ENCODE peak calls at places on chromosomes 11 and 22, in eight cellular contexts. One of them, this sample, is unnamed.

GRCh38 chr11:109784536-109784935 is 308.7 kb upstream of the ZC3H12C start:
- DNase-seq in neuronal stem cell: no peak
- DNase-seq in HCT116: no peak
- DNase-seq in K562: no peak
- DNase-seq in neural progenitor cell: no peak
- DNase-seq in fibroblast of lung: no peak
- DNase-seq in H9: no peak
- DNase-seq in HepG2: no peak
- DNase-seq in this sample: no peak

GRCh38 chr11:113182288-113182687 is 132.1 kb upstream of the TTC12 start:
- DNase-seq in neuronal stem cell: no peak
- DNase-seq in HCT116: no peak
- DNase-seq in K562: no peak
- DNase-seq in neural progenitor cell: no peak
- DNase-seq in fibroblast of lung: no peak
- DNase-seq in H9: no peak
- DNase-seq in HepG2: no peak
- DNase-seq in this sample: no peak

GRCh38 chr22:29704528-29705285 is 15.1 kb upstream of the CABP7 start:
- DNase-seq in neuronal stem cell: no peak
- DNase-seq in HCT116: no peak
- DNase-seq in K562: no peak
- DNase-seq in neural progenitor cell: no peak
- DNase-seq in fibroblast of lung: peak; percentile 68
- DNase-seq in H9: no peak
- DNase-seq in HepG2: peak; percentile 83
- DNase-seq in this sample: no peak

GRCh38 chr22:22195265-22196017 is 49.1 kb upstream of the VPREB1 start:
- DNase-seq in neuronal stem cell: peak; percentile 74
- DNase-seq in HCT116: peak; percentile 81
- DNase-seq in K562: peak; percentile 100
- DNase-seq in neural progenitor cell: peak; percentile 90
- DNase-seq in fibroblast of lung: peak; percentile 49
- DNase-seq in H9: peak; percentile 91
- DNase-seq in HepG2: peak; percentile 83
- DNase-seq in this sample: peak; percentile 45

GRCh38 chr11:100472727-100473389 is 214.2 kb upstream of the ARHGAP42 start:
- DNase-seq in neuronal stem cell: no peak
- DNase-seq in HCT116: no peak
- DNase-seq in K562: no peak
- DNase-seq in neural progenitor cell: no peak
- DNase-seq in fibroblast of lung: no peak
- DNase-seq in H9: no peak
- DNase-seq in HepG2: no peak
- DNase-seq in this sample: no peak

GRCh38 chr11:92296138-92296515 is 71.5 kb downstream of the FAT3 start:
- DNase-seq in neuronal stem cell: no peak
- DNase-seq in HCT116: no peak
- DNase-seq in K562: no peak
- DNase-seq in neural progenitor cell: no peak
- DNase-seq in fibroblast of lung: peak; percentile 46
- DNase-seq in H9: no peak
- DNase-seq in HepG2: no peak
- DNase-seq in this sample: no peak

GRCh38 chr22:20182378-20182777 is 31.5 kb upstream of the CCDC188 start:
- DNase-seq in neuronal stem cell: no peak
- DNase-seq in HCT116: no peak
- DNase-seq in K562: no peak
- DNase-seq in neural progenitor cell: no peak
- DNase-seq in fibroblast of lung: no peak
- DNase-seq in H9: no peak
- DNase-seq in HepG2: no peak
- DNase-seq in this sample: no peak

GRCh38 chr22:47091241-47091691 is 328.8 kb downstream of the TBC1D22A start:
- DNase-seq in neuronal stem cell: no peak
- DNase-seq in HCT116: no peak
- DNase-seq in K562: peak; percentile 68
- DNase-seq in neural progenitor cell: peak; percentile 28
- DNase-seq in fibroblast of lung: no peak
- DNase-seq in H9: no peak
- DNase-seq in HepG2: no peak
- DNase-seq in this sample: no peak

GRCh38 chr11:72642815-72643511 is 31.3 kb downstream of the PDE2A start:
- DNase-seq in neuronal stem cell: peak; percentile 71
- DNase-seq in HCT116: peak; percentile 32
- DNase-seq in K562: peak; percentile 83
- DNase-seq in neural progenitor cell: peak; percentile 83
- DNase-seq in fibroblast of lung: peak; percentile 33
- DNase-seq in H9: peak; percentile 79
- DNase-seq in HepG2: no peak
- DNase-seq in this sample: peak; percentile 4

GRCh38 chr11:30585067-30585891 is 874 bp downstream of the MPPED2 start:
- DNase-seq in neuronal stem cell: peak; percentile 44
- DNase-seq in HCT116: no peak
- DNase-seq in K562: no peak
- DNase-seq in neural progenitor cell: peak; percentile 63
- DNase-seq in fibroblast of lung: no peak
- DNase-seq in H9: peak; percentile 51
- DNase-seq in HepG2: no peak
- DNase-seq in this sample: no peak

GRCh38 chr11:76980196-76980595 is 54.0 kb upstream of the B3GNT6 start:
- DNase-seq in neuronal stem cell: no peak
- DNase-seq in HCT116: no peak
- DNase-seq in K562: no peak
- DNase-seq in neural progenitor cell: no peak
- DNase-seq in fibroblast of lung: no peak
- DNase-seq in H9: no peak
- DNase-seq in HepG2: no peak
- DNase-seq in this sample: no peak

DNA sequence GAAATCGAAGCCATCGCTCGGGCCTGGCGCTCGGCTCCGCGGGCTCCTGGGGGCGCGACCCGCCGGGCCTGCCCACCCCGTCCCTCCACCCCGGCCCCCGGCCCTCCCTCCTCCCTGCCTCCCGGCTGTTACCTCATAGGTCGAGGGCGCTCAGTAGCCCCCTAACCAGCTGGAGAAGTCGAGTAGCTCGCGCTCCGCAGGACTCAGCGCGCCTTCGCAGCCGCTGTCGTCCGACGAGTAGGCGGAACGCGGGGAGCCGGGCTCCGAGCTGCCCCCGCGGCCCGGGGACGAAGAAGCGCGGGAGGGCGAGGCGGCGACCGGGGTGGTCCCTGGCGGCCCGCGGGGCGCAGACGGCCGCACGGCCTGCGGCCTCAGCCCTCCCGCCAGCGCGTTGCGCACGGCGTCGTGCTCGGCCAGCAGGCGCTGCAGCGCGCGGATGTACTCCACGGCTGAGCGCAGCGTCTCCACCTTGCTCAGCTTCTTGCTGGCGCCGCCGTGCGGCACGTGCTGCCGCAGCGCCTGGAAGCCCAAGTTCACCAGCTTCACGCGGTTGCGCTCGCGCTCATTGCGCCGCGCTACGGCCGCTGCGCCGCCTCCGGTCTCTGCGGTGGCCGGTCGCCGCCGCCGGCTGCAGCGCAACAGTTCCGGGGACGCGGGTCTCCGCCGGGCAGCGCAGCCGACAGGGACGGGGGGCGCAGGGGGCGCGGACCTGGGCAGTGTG is 627 bp downstream of the ASCL2 start:
- DNase-seq in neuronal stem cell: no peak
- DNase-seq in HCT116: no peak
- DNase-seq in K562: peak; percentile 58
- DNase-seq in neural progenitor cell: peak; percentile 87
- DNase-seq in fibroblast of lung: peak; percentile 57
- DNase-seq in H9: peak; percentile 82
- DNase-seq in HepG2: no peak
- DNase-seq in this sample: no peak
- H2AFZ ChIP-seq in neuronal stem cell: peak overlapping the region; percentile 49
- H2AFZ ChIP-seq in HCT116: no peak overlapping the region
- H2AFZ ChIP-seq in K562: peak overlapping the region; percentile 68
- H2AFZ ChIP-seq in neural progenitor cell: peak overlapping the region; percentile 78
- H2AFZ ChIP-seq in fibroblast of lung: no peak overlapping the region
- H2AFZ ChIP-seq in H9: no peak overlapping the region
- H2AFZ ChIP-seq in HepG2: no peak overlapping the region
- H2AFZ ChIP-seq in this sample: peak overlapping the region; percentile 19

DNA sequence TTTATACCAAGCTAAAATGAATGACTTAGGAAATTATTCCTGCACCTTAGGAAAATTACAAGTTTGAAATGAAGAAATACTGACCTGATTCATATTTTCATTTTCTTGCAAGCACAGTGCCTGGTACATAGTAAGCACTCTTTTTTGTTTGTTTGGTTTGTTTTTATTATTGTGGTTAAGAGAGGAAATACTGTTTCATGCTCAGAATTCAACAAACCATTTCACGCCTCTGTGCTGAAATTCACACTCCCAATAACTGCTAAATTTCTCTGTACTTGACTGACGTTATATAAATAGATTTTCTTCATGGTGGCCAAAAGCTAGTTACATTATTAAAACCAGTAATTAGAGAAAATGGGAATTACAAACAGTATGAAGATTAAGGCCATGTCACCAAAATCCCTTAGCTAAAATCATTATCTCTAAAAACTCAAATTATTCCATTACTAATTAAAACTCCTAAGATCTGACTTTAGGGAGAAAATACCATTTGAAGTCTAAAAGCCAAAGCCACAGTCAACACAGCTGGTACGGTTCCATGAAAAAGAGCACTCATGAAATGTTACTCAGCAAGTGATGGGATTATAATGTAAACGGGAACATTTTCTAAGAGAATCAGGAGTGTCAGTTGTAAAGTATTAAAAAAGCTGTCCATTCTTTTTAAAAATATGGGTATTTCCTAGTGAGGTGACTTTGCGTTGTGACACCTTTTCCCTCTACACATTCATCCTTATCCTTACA is 77.8 kb upstream of the DDI1 start:
- DNase-seq in neuronal stem cell: no peak
- DNase-seq in HCT116: no peak
- DNase-seq in K562: no peak
- DNase-seq in neural progenitor cell: no peak
- DNase-seq in fibroblast of lung: peak; percentile 17
- DNase-seq in H9: no peak
- DNase-seq in HepG2: no peak
- DNase-seq in this sample: no peak
- H3K9ac ChIP-seq in neuronal stem cell: no peak overlapping the region
- H3K9ac ChIP-seq in HCT116: no peak overlapping the region
- H3K9ac ChIP-seq in K562: no peak overlapping the region
- H3K9ac ChIP-seq in neural progenitor cell: no peak overlapping the region
- H3K9ac ChIP-seq in fibroblast of lung: no peak overlapping the region
- H3K9ac ChIP-seq in H9: no peak overlapping the region
- H3K9ac ChIP-seq in HepG2: no peak overlapping the region
- H3K9ac ChIP-seq in this sample: no peak overlapping the region

DNA sequence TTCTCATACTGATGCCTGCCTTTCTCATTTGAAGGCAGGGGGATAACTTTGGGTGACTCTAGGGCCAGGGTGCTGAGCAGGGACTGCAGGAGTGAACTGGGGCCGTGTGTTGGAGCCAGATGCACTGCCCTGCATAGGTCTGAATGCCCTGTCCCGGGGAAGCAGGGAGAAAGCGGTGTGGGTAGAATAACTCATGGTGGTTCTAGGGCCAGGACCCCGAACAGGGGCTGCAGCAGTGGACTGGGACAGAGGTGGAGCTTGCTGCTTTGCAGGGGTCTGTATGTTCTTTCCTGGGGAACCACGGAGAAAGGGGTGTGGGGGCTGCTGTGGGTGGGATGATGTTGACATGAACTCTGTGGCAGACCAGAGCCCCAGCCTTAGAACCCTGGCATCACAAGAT is 52.9 kb downstream of the GAB4 start:
- DNase-seq in neuronal stem cell: no peak
- DNase-seq in HCT116: no peak
- DNase-seq in K562: no peak
- DNase-seq in neural progenitor cell: no peak
- DNase-seq in fibroblast of lung: no peak
- DNase-seq in H9: peak; percentile 5
- DNase-seq in HepG2: no peak
- DNase-seq in this sample: no peak
- H2AFZ ChIP-seq in neuronal stem cell: no peak overlapping the region
- H2AFZ ChIP-seq in HCT116: no peak overlapping the region
- H2AFZ ChIP-seq in K562: no peak overlapping the region
- H2AFZ ChIP-seq in neural progenitor cell: no peak overlapping the region
- H2AFZ ChIP-seq in fibroblast of lung: no peak overlapping the region
- H2AFZ ChIP-seq in H9: no peak overlapping the region
- H2AFZ ChIP-seq in HepG2: no peak overlapping the region
- H2AFZ ChIP-seq in this sample: no peak overlapping the region

GRCh38 chr11:16941935-16942334 is 72.3 kb downstream of the PLEKHA7 start:
- DNase-seq in neuronal stem cell: no peak
- DNase-seq in HCT116: no peak
- DNase-seq in K562: no peak
- DNase-seq in neural progenitor cell: no peak
- DNase-seq in fibroblast of lung: no peak
- DNase-seq in H9: no peak
- DNase-seq in HepG2: no peak
- DNase-seq in this sample: no peak

GRCh38 chr11:16942917-16943316 is 71.3 kb downstream of the PLEKHA7 start:
- DNase-seq in neuronal stem cell: no peak
- DNase-seq in HCT116: no peak
- DNase-seq in K562: no peak
- DNase-seq in neural progenitor cell: no peak
- DNase-seq in fibroblast of lung: peak; percentile 49
- DNase-seq in H9: no peak
- DNase-seq in HepG2: no peak
- DNase-seq in this sample: no peak

GRCh38 chr11:16942342-16942741 is 71.9 kb downstream of the PLEKHA7 start:
- DNase-seq in neuronal stem cell: no peak
- DNase-seq in HCT116: no peak
- DNase-seq in K562: no peak
- DNase-seq in neural progenitor cell: no peak
- DNase-seq in fibroblast of lung: peak; percentile 8
- DNase-seq in H9: no peak
- DNase-seq in HepG2: no peak
- DNase-seq in this sample: no peak

GRCh38 chr11:16946477-16947282 is 67.5 kb downstream of the PLEKHA7 start:
- DNase-seq in neuronal stem cell: no peak
- DNase-seq in HCT116: no peak
- DNase-seq in K562: no peak
- DNase-seq in neural progenitor cell: peak; percentile 53
- DNase-seq in fibroblast of lung: no peak
- DNase-seq in H9: no peak
- DNase-seq in HepG2: no peak
- DNase-seq in this sample: no peak

DNA sequence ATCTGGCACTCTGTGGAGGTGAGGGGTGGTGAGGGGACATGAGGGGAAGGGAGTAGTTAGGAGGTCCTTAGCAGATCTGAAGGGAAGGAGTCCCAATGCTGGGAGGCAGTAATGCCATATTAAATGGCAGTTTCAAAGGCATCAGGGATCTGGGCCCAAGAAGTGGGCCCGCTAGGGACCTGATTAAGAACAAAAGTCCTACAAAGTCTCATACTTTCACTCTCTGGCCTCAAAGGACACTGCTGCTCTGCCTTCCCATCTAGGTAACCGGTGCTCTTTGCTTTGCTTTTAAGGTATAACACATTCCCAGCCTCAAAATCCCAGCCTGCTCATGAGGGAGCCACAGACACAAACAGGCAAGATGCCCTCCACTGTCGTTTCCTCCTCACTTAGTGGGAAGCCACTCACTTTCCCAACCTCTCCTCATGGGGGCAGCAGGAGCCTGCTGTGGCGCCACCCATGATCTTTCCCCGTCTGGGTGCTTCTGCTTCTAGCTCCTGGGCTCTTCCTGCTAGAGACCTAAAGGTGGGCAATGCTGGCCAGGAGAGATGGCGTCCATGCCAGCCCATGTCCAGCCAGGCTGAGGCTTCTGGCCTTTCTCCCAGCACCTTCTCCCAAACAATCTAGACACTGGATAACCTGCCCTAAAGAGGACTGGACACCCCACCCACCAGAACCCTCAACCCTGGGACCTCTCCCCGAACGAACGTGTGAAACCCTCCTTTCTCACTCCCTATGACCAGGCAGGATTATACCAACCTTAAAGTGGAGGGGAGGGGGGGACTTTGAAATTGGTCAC is 68.3 kb downstream of the PLEKHA7 start:
- DNase-seq in neuronal stem cell: peak; percentile 35
- DNase-seq in HCT116: peak; percentile 51
- DNase-seq in K562: peak; percentile 56
- DNase-seq in neural progenitor cell: peak; percentile 59
- DNase-seq in fibroblast of lung: peak; percentile 60
- DNase-seq in H9: peak; percentile 62
- DNase-seq in HepG2: peak; percentile 68
- DNase-seq in this sample: peak; percentile 30
- H3K9ac ChIP-seq in neuronal stem cell: no peak overlapping the region
- H3K9ac ChIP-seq in HCT116: no peak overlapping the region
- H3K9ac ChIP-seq in K562: peak overlapping the region; percentile 23
- H3K9ac ChIP-seq in neural progenitor cell: no peak overlapping the region
- H3K9ac ChIP-seq in fibroblast of lung: no peak overlapping the region
- H3K9ac ChIP-seq in H9: no peak overlapping the region
- H3K9ac ChIP-seq in HepG2: no peak overlapping the region
- H3K9ac ChIP-seq in this sample: no peak overlapping the region

This sample was measured in keratinocyte.